ENCODE peak calls at places on chromosome 12, in four cellular contexts. One of them, this sample, is unnamed.

GRCh38 chr12:62516932-62517331 is 50.3 kb downstream of the MON2 start:
- DNase-seq in tibial artery: no peak
- DNase-seq in IMR-90: no peak
- DNase-seq in neural progenitor cell: no peak
- DNase-seq in this sample: no peak

GRCh38 chr12:116547955-116548471 is 11.2 kb upstream of the MAP1LC3B2 start:
- DNase-seq in IMR-90: peak
- DNase-seq in neural progenitor cell: no peak
- DNase-seq in tibial artery: no peak
- DNase-seq in this sample: no peak

GRCh38 chr12:57815177-57816000 is 3.1 kb downstream of the AVIL start:
- DNase-seq in IMR-90: no peak
- DNase-seq in neural progenitor cell: peak
- DNase-seq in tibial artery: no peak
- DNase-seq in this sample: no peak

GRCh38 chr12:55142896-55143870 is 17.0 kb downstream of the OR9K2 start:
- DNase-seq in neural progenitor cell: peak
- DNase-seq in IMR-90: peak
- DNase-seq in tibial artery: no peak
- DNase-seq in this sample: no peak

GRCh38 chr12:3542156-3542555 is 51.2 kb downstream of the PRMT8 start:
- DNase-seq in neural progenitor cell: no peak
- DNase-seq in IMR-90: no peak
- DNase-seq in tibial artery: no peak
- DNase-seq in this sample: no peak

GRCh38 chr12:52063986-52064649 is 5.7 kb upstream of the ATG101 start:
- DNase-seq in neural progenitor cell: no peak
- DNase-seq in tibial artery: no peak
- DNase-seq in IMR-90: peak
- DNase-seq in this sample: peak

GRCh38 chr12:105945935-105946334 is 192.8 kb downstream of the NUAK1 start:
- DNase-seq in tibial artery: no peak
- DNase-seq in neural progenitor cell: no peak
- DNase-seq in IMR-90: no peak
- DNase-seq in this sample: no peak

GRCh38 chr12:85183855-85184254 is 96.2 kb upstream of the ALX1 start:
- DNase-seq in IMR-90: no peak
- DNase-seq in tibial artery: no peak
- DNase-seq in neural progenitor cell: no peak
- DNase-seq in this sample: no peak

GRCh38 chr12:49832836-49833421 is 4.7 kb upstream of the NCKAP5L start:
- DNase-seq in tibial artery: no peak
- DNase-seq in neural progenitor cell: no peak
- DNase-seq in IMR-90: peak
- DNase-seq in this sample: no peak

DNA sequence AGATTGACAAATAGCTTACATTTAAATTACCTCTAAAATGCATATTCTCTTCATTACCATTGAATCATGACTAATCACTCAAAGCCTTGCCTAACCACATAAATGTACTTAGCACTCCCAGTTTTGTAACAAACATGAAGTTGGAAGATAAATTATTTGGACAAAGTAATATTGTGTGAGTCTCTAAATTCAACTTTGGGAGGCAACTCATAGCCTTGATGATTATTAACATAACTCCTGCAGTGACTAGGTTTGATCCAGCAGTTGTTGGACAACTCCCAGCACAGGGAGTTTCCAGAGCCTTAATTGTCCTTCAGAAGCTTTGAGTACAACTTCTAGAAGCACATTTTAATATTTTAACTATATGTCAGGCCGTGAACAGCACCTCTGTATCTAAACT is 153.4 kb upstream of the PDZRN4 start:
- DNase-seq in IMR-90: peak
- DNase-seq in neural progenitor cell: no peak
- DNase-seq in tibial artery: no peak
- DNase-seq in this sample: no peak
- H3K27ac ChIP-seq in IMR-90: no peak
- H3K27ac ChIP-seq in neural progenitor cell: no peak
- H3K27ac ChIP-seq in tibial artery: no peak
- H3K27ac ChIP-seq in this sample: no peak

GRCh38 chr12:15220961-15221885 is at the start of gene RERG:
- DNase-seq in neural progenitor cell: peak
- DNase-seq in tibial artery: peak
- DNase-seq in IMR-90: peak
- DNase-seq in this sample: peak
- TF ChIP-seq CTCF in neural progenitor cell: peak
- TF ChIP-seq CTCF in tibial artery: peak
- TF ChIP-seq CTCF in IMR-90: peak
- TF ChIP-seq CTCF in this sample: peak

GRCh38 chr12:24974216-24974615 is 25.3 kb upstream of the BCAT1 start:
- DNase-seq in neural progenitor cell: no peak
- DNase-seq in IMR-90: no peak
- DNase-seq in tibial artery: no peak
- DNase-seq in this sample: no peak
- H3K27ac ChIP-seq in neural progenitor cell: no peak
- H3K27ac ChIP-seq in IMR-90: no peak
- H3K27ac ChIP-seq in tibial artery: no peak
- H3K27ac ChIP-seq in this sample: no peak

GRCh38 chr12:76836633-76837032 is 42.2 kb downstream of the CSRP2 start:
- DNase-seq in tibial artery: no peak
- DNase-seq in IMR-90: no peak
- DNase-seq in neural progenitor cell: no peak
- DNase-seq in this sample: no peak
- TF ChIP-seq CTCF in tibial artery: no peak
- TF ChIP-seq CTCF in IMR-90: no peak
- TF ChIP-seq CTCF in neural progenitor cell: no peak
- TF ChIP-seq CTCF in this sample: no peak

DNA sequence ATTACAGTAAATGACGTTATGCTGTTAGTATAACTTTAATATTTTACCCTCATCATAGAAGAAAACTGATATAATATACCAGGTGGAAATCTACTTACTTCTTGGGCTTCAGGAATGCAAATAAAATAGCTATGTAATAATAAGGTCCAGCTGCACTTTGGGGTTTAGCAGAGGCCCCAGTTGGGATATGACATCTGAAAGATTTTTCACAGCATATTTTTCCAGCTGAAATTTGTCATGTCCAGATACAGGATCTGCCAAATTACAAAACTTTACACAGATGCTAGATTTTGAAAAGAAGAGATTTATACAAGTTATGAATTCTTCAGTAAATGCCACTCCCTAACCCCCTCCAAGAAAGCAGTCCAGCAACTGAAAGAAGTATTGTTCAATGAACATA is 29.3 kb upstream of the DCN start:
- DNase-seq in IMR-90: peak
- DNase-seq in tibial artery: no peak
- DNase-seq in neural progenitor cell: no peak
- DNase-seq in this sample: no peak
- H3K27ac ChIP-seq in IMR-90: no peak
- H3K27ac ChIP-seq in tibial artery: no peak
- H3K27ac ChIP-seq in neural progenitor cell: no peak
- H3K27ac ChIP-seq in this sample: no peak

GRCh38 chr12:24595652-24596235 is 353.2 kb downstream of the BCAT1 start:
- DNase-seq in IMR-90: peak
- DNase-seq in tibial artery: no peak
- DNase-seq in neural progenitor cell: no peak
- DNase-seq in this sample: no peak
- TF ChIP-seq CTCF in IMR-90: peak
- TF ChIP-seq CTCF in tibial artery: peak
- TF ChIP-seq CTCF in neural progenitor cell: peak
- TF ChIP-seq CTCF in this sample: peak

DNA sequence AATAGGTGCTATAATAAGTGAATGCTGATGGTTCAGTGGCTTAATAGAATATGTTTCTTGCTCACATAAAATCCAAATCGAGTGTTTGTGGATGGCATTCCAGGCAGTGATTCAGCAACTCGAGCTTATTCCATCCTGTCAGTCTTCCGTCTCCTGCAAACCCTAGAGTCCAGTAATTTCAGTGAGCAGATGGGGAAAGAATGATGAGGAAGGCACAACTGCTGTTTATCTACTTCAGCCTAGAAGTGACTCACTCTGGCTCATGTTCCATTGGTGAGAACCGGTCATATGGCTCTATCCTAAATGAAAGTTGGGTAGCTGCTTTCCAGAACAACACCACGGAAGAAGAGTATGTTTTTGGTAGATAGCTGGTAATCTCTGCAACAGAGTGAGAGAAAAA is 421.8 kb upstream of the PDE3A start:
- DNase-seq in tibial artery: no peak
- DNase-seq in IMR-90: peak
- DNase-seq in neural progenitor cell: no peak
- DNase-seq in this sample: peak
- H3K27ac ChIP-seq in tibial artery: peak
- H3K27ac ChIP-seq in IMR-90: no peak
- H3K27ac ChIP-seq in neural progenitor cell: no peak
- H3K27ac ChIP-seq in this sample: no peak

GRCh38 chr12:128969480-128970055 is 116.3 kb downstream of the GLT1D1 start:
- DNase-seq in tibial artery: no peak
- DNase-seq in IMR-90: no peak
- DNase-seq in neural progenitor cell: peak
- DNase-seq in this sample: no peak
- TF ChIP-seq CTCF in tibial artery: no peak
- TF ChIP-seq CTCF in IMR-90: no peak
- TF ChIP-seq CTCF in neural progenitor cell: peak
- TF ChIP-seq CTCF in this sample: no peak

GRCh38 chr12:125211464-125211863 is 146.2 kb downstream of the AACS start:
- DNase-seq in tibial artery: no peak
- DNase-seq in neural progenitor cell: no peak
- DNase-seq in IMR-90: no peak
- DNase-seq in this sample: no peak
- H3K27ac ChIP-seq in tibial artery: no peak
- H3K27ac ChIP-seq in neural progenitor cell: no peak
- H3K27ac ChIP-seq in IMR-90: no peak
- H3K27ac ChIP-seq in this sample: no peak

This sample was measured in AG04450.